ENCODE peak calls at places on chromosomes 5 and 9, in seven cellular contexts. E is AG09309, U is ELR, D is spleen, X is cardiac fibroblast, Z is mucosa of gallbladder, J is B cell. Q is an unnamed sample.
A peak's percentile ranks its signal among the peaks of the same experiment; 100 is the strongest.

GRCh38 chr5:51997908-51998307 is 614.7 kb downstream of the ISL1 start:
- DNase-seq in E (no peak), U (no peak), D (no peak), X (no peak), Z (no peak), J (no peak), Q (no peak)

GRCh38 chr9:19104528-19105282 is 2.0 kb upstream of the HAUS6 start:
- DNase-seq in E (no peak), U (no peak), D (no peak), X (no peak), Z (no peak), J (no peak), Q (no peak)

GRCh38 chr9:129693741-129694140 is 28.3 kb downstream of the PRRX2 start:
- DNase-seq in E (no peak), U (no peak), D (no peak), X (no peak), Z (no peak), J (no peak), Q (no peak)

GRCh38 chr9:137150485-137151060 is 11.6 kb downstream of the GRIN1 start:
- DNase-seq in E (no peak), U (peak; percentile 47), D (no peak), X (no peak), Z (no peak), J (no peak), Q (no peak)

GRCh38 chr5:34053133-34053532 is 10.1 kb upstream of the C1QTNF3 start:
- DNase-seq in E (peak; percentile 75), U (peak; percentile 62), D (no peak), X (peak; percentile 59), Z (no peak), J (no peak), Q (no peak)

GRCh38 chr9:128275198-128276007 is at the start of gene GOLGA2:
- DNase-seq in E (no peak), U (peak; percentile 71), D (no peak), X (peak; percentile 81), Z (peak; percentile 17), J (no peak), Q (no peak)

GRCh38 chr5:8192840-8193239 is 323.9 kb downstream of the MTRR start:
- DNase-seq in E (no peak), U (no peak), D (no peak), X (no peak), Z (no peak), J (no peak), Q (no peak)

GRCh38 chr9:19049872-19050636 is 827 bp downstream of the RRAGA start:
- DNase-seq in E (no peak), U (peak; percentile 65), D (no peak), X (peak; percentile 48), Z (no peak), J (no peak), Q (no peak)

GRCh38 chr9:134570151-134570621 is 71.4 kb upstream of the COL5A1 start:
- DNase-seq in E (no peak), U (no peak), D (peak; percentile 62), X (no peak), Z (no peak), J (no peak), Q (peak; percentile 35)

GRCh38 chr9:38417003-38417965 is 7.0 kb downstream of the IGFBPL1 start:
- DNase-seq in E (no peak), U (peak; percentile 43), D (no peak), X (no peak), Z (peak; percentile 28), J (peak; percentile 10), Q (no peak)

GRCh38 chr5:74638776-74639537 is 1.6 kb downstream of the ENC1 start:
- DNase-seq in E (no peak), U (peak; percentile 81), D (no peak), X (peak; percentile 54), Z (no peak), J (peak; percentile 15), Q (no peak)

GRCh38 chr9:110986529-110986928 is 51.7 kb downstream of the LPAR1 start:
- DNase-seq in E (no peak), U (peak; percentile 42), D (no peak), X (no peak), Z (no peak), J (no peak), Q (no peak)

GRCh38 chr5:122310886-122311285 is 1.2 kb upstream of the SNCAIP start:
- DNase-seq in E (no peak), U (peak; percentile 7), D (no peak), X (peak; percentile 2), Z (no peak), J (no peak), Q (no peak)

GRCh38 chr5:172179032-172179989 is 8.7 kb downstream of the STK10 start:
- DNase-seq in E (no peak), U (peak; percentile 53), D (peak; percentile 82), X (peak; percentile 85), Z (no peak), J (peak; percentile 54), Q (no peak)

GRCh38 chr5:107487056-107487461 is 183.7 kb downstream of the EFNA5 start:
- DNase-seq in E (no peak), U (peak; percentile 19), D (no peak), X (peak; percentile 71), Z (no peak), J (no peak), Q (no peak)

GRCh38 chr5:181224390-181225234 is 1.5 kb downstream of the TRIM41 start:
- DNase-seq in E (no peak), U (no peak), D (peak; percentile 91), X (no peak), Z (no peak), J (peak; percentile 56), Q (peak; percentile 83)

GRCh38 chr5:127358782-127359181 is 68.2 kb downstream of the MEGF10 start:
- DNase-seq in E (peak; percentile 28), U (peak; percentile 31), D (no peak), X (peak; percentile 26), Z (no peak), J (no peak), Q (no peak)

GRCh38 chr9:27569406-27569805 is 3.9 kb downstream of the C9orf72 start:
- DNase-seq in E (no peak), U (peak; percentile 8), D (no peak), X (no peak), Z (no peak), J (no peak), Q (no peak)

GRCh38 chr9:95092321-95093072 is 225.0 kb downstream of the FANCC start:
- DNase-seq in E (peak; percentile 77), U (peak; percentile 66), D (no peak), X (peak; percentile 68), Z (no peak), J (no peak), Q (no peak)

GRCh38 chr5:143311428-143311827 is 92.1 kb downstream of the NR3C1 start:
- DNase-seq in E (peak; percentile 56), U (peak; percentile 95), D (no peak), X (peak; percentile 53), Z (no peak), J (no peak), Q (no peak)

GRCh38 chr9:79977510-79978197 is 405.9 kb downstream of the TLE4 start:
- DNase-seq in E (no peak), U (no peak), D (no peak), X (no peak), Z (no peak), J (no peak), Q (no peak)

GRCh38 chr9:129887210-129888084 is 52.2 kb downstream of the USP20 start:
- DNase-seq in E (peak; percentile 44), U (peak; percentile 43), D (peak; percentile 81), X (peak; percentile 75), Z (no peak), J (peak; percentile 53), Q (no peak)

GRCh38 chr9:128429505-128430086 is 8.9 kb downstream of the CERCAM start:
- DNase-seq in E (no peak), U (no peak), D (no peak), X (no peak), Z (no peak), J (no peak), Q (no peak)

GRCh38 chr5:127870914-127871313 is 167.7 kb downstream of the CCDC192 start:
- DNase-seq in E (no peak), U (no peak), D (no peak), X (peak; percentile 83), Z (peak; percentile 30), J (no peak), Q (peak; percentile 74)

GRCh38 chr5:135385576-135385975 is 13.5 kb downstream of the MACROH2A1 start:
- DNase-seq in E (no peak), U (no peak), D (peak; percentile 69), X (no peak), Z (no peak), J (no peak), Q (no peak)

GRCh38 chr9:103410059-103410458 is 414.9 kb downstream of the CYLC2 start:
- DNase-seq in E (no peak), U (peak; percentile 10), D (no peak), X (no peak), Z (no peak), J (no peak), Q (no peak)

GRCh38 chr9:78298046-78298511 is 1.2 kb downstream of the PSAT1 start:
- DNase-seq in E (no peak), U (peak; percentile 17), D (no peak), X (no peak), Z (no peak), J (no peak), Q (no peak)

GRCh38 chr5:57841671-57842375 is 359.2 kb upstream of the ACTBL2 start:
- DNase-seq in E (peak; percentile 83), U (peak; percentile 98), D (no peak), X (peak; percentile 94), Z (peak; percentile 12), J (no peak), Q (no peak)

Q was measured in kidney.